ENCODE peak calls at places on chromosomes 4 and X, in five cellular contexts. W, C, E, V and X are unnamed samples.

GRCh38 chrX:133412246-133412645 is 3.0 kb downstream of the GPC4 start:
- DNase-seq in W (no peak), C (no peak), E (no peak), V (peak; percentile 63), X (no peak)

GRCh38 chr4:10107111-10108091 is 9.2 kb downstream of the WDR1 start:
- DNase-seq in W (no peak), C (no peak), E (no peak), V (no peak), X (no peak)

GRCh38 chrX:44891642-44892041 is 18.7 kb downstream of the KDM6A start:
- DNase-seq in W (no peak), C (no peak), E (no peak), V (no peak), X (no peak)

GRCh38 chr4:1723131-1723801 is 1.9 kb downstream of the TACC3 start:
- DNase-seq in W (no peak), C (no peak), E (no peak), V (no peak), X (no peak)

GRCh38 chr4:41750624-41751324 is 2.2 kb upstream of the PHOX2B start:
- DNase-seq in W (no peak), C (peak; percentile 80), E (no peak), V (no peak), X (no peak)

GRCh38 chrX:72307646-72308051 is 1.9 kb upstream of the CITED1 start:
- DNase-seq in W (no peak), C (no peak), E (no peak), V (no peak), X (no peak)

GRCh38 chrX:124256209-124256608 is 76.3 kb upstream of the TEX13D start:
- DNase-seq in W (no peak), C (no peak), E (no peak), V (peak; percentile 5), X (no peak)

GRCh38 chr4:184282251-184282713 is 64.6 kb upstream of the ENPP6 start:
- DNase-seq in W (no peak), C (peak; percentile 59), E (peak; percentile 45), V (no peak), X (peak; percentile 47)

GRCh38 chr4:88759039-88759631 is 61.5 kb upstream of the NAP1L5 start:
- DNase-seq in W (no peak), C (peak; percentile 69), E (no peak), V (peak; percentile 36), X (peak; percentile 54)

GRCh38 chr4:156830356-156830755 is 141.2 kb downstream of the PDGFC start:
- DNase-seq in W (no peak), C (no peak), E (peak; percentile 67), V (peak; percentile 57), X (peak; percentile 55)

GRCh38 chr4:20273793-20274192 is 22.1 kb downstream of the SLIT2 start:
- DNase-seq in W (no peak), C (no peak), E (no peak), V (peak; percentile 68), X (no peak)

GRCh38 chr4:13989496-13989895 is 362.0 kb upstream of the BOD1L1 start:
- DNase-seq in W (no peak), C (no peak), E (peak; percentile 46), V (no peak), X (peak; percentile 73)

GRCh38 chr4:111842336-111842735 is 302.9 kb upstream of the FAM241A start:
- DNase-seq in W (no peak), C (no peak), E (no peak), V (no peak), X (peak; percentile 25)

GRCh38 chr4:88230953-88231835 is 53.2 kb downstream of the PPM1K start:
- DNase-seq in W (no peak), C (no peak), E (no peak), V (peak; percentile 53), X (no peak)

GRCh38 chr4:142743071-142743825 is 102.9 kb downstream of the INPP4B start:
- DNase-seq in W (no peak), C (no peak), E (peak; percentile 10), V (peak; percentile 42), X (peak; percentile 18)

GRCh38 chr4:175986-176385 is 51.7 kb downstream of the ZNF718 start:
- DNase-seq in W (no peak), C (no peak), E (no peak), V (no peak), X (no peak)

GRCh38 chr4:177339794-177340374 is 30.2 kb downstream of the NEIL3 start:
- DNase-seq in W (no peak), C (no peak), E (peak; percentile 35), V (peak; percentile 53), X (peak; percentile 55)

GRCh38 chrX:23779025-23779424 is 3.9 kb upstream of the SAT1 start:
- DNase-seq in W (no peak), C (no peak), E (peak; percentile 92), V (peak; percentile 40), X (peak; percentile 75)

GRCh38 chrX:153865321-153865580 is 20.7 kb downstream of the L1CAM start:
- DNase-seq in W (no peak), C (no peak), E (no peak), V (no peak), X (no peak)

GRCh38 chrX:153864561-153865320 is 21.2 kb downstream of the L1CAM start:
- DNase-seq in W (no peak), C (no peak), E (no peak), V (no peak), X (no peak)

GRCh38 chrX:153866302-153867019 is 19.5 kb downstream of the L1CAM start:
- DNase-seq in W (no peak), C (no peak), E (no peak), V (no peak), X (no peak)

GRCh38 chrX:153867139-153867538 is 18.8 kb downstream of the L1CAM start:
- DNase-seq in W (no peak), C (no peak), E (no peak), V (no peak), X (no peak)

GRCh38 chrX:153865685-153866084 is 20.3 kb downstream of the L1CAM start:
- DNase-seq in W (no peak), C (no peak), E (no peak), V (no peak), X (no peak)
- TF ChIP-seq CTCF in W (no peak), C (no peak), E (no peak), V (no peak), X (no peak)

GRCh38 chr4:53547983-53548382 is 43.3 kb downstream of the LNX1 start:
- DNase-seq in W (no peak), C (no peak), E (no peak), V (peak; percentile 31), X (no peak)
- TF ChIP-seq CTCF in W (no peak), C (no peak), E (no peak), V (no peak), X (no peak)

GRCh38 chrX:4547218-4547836 is 833.9 kb upstream of the PRKX start:
- DNase-seq in W (no peak), C (peak; percentile 86), E (peak; percentile 23), V (peak; percentile 45), X (peak; percentile 48)

DNA sequence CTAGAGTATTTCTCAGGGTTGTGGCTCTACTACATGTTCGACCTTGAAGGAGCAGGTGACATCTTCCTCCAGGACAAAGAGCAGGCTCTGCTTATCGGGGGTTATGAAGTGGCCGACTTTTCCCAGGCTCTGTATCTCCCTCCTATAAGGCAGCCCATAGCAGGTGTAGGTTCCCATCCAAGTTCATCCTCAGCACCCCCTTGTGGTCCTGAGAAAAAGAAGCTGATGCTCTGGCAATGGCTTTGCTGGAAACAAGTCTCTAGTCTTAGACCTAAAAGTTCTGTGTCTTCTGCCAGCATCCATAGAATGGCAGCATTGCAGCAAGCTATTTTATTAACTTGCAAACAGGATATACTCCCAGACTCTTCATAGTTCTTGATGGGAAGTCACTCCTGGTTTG is 836.6 kb upstream of the PRKX start:
- DNase-seq in W (no peak), C (peak; percentile 71), E (no peak), V (no peak), X (no peak)
- TF ChIP-seq CTCF in W (no peak), C (peak; percentile 78), E (no peak), V (peak; percentile 4), X (no peak)

GRCh38 chr4:140993350-140993749 is 139.9 kb downstream of the RNF150 start:
- DNase-seq in W (no peak), C (no peak), E (no peak), V (no peak), X (no peak)

GRCh38 chr4:141002323-141002805 is 130.9 kb downstream of the RNF150 start:
- DNase-seq in W (no peak), C (no peak), E (no peak), V (peak; percentile 68), X (no peak)

GRCh38 chr4:140995058-140995457 is 138.2 kb downstream of the RNF150 start:
- DNase-seq in W (peak; percentile 26), C (no peak), E (no peak), V (peak; percentile 49), X (peak; percentile 3)

GRCh38 chr4:140993969-140994459 is 139.3 kb downstream of the RNF150 start:
- DNase-seq in W (no peak), C (no peak), E (no peak), V (no peak), X (no peak)

DNA sequence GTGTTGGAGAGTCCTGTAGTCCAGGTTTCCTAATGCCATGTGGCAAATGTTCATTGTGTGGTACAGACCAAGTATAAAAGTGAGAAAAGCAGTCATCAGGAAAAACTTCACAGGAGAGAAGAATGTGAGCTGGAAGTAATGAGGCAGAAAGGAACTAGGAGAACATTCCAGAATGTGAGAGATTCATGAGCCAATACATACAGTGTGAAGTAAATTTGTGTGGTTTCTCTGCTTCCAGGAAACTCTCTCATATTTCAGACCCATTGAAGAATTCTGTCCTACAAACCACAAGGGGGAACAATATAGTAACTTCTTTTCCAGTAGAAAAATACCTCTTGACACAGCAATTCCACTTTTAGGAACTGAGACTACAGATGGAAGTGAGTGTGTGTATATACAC is 136.5 kb downstream of the RNF150 start:
- DNase-seq in W (no peak), C (no peak), E (no peak), V (peak; percentile 90), X (peak; percentile 16)
- TF ChIP-seq CTCF in W (no peak), C (no peak), E (no peak), V (peak; percentile 22), X (no peak)

GRCh38 chrX:105872921-105873320 is 50.6 kb downstream of the NRK start:
- DNase-seq in W (no peak), C (no peak), E (peak; percentile 4), V (peak; percentile 14), X (peak; percentile 35)

GRCh38 chrX:105874790-105875189 is 52.5 kb downstream of the NRK start:
- DNase-seq in W (no peak), C (no peak), E (no peak), V (no peak), X (no peak)

GRCh38 chrX:105880491-105880890 is 58.2 kb downstream of the NRK start:
- DNase-seq in W (no peak), C (no peak), E (no peak), V (no peak), X (no peak)

DNA sequence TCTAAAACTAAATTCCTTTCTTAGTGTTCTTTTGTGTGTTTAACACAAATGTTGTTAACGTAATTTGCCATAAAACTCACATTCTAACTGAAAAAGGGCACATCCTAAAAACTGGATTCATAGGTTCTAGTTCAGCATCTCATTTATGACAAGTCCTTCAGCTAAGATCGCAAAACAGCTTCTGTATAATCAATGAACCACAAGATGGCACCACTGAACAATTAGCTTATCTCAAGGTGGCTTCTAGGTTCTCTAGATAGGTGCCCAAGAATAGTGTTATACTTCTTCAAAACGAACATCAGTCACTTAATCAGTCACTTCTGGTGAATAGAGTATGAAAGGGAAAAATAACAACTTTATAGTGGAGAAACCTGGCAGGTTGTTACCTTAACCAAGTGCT is 54.3 kb downstream of the NRK start:
- DNase-seq in W (no peak), C (no peak), E (peak; percentile 26), V (peak; percentile 12), X (peak; percentile 57)
- TF ChIP-seq CTCF in W (no peak), C (peak; percentile 70), E (peak; percentile 72), V (peak; percentile 32), X (peak; percentile 36)

GRCh38 chr4:99811850-99812249 is 4.8 kb upstream of the DAPP1 start:
- DNase-seq in W (no peak), C (peak; percentile 57), E (peak; percentile 27), V (peak; percentile 20), X (peak; percentile 68)
- TF ChIP-seq CTCF in W (peak; percentile 60), C (peak; percentile 86), E (peak; percentile 83), V (peak; percentile 45), X (peak; percentile 56)